ENCODE peak calls at places on chromosomes 16 and 17, in four cellular contexts. N, M, T and X are unnamed samples.

GRCh38 chr16:88437367-88437964 is 15.6 kb upstream of the ZFPM1 start:
- DNase-seq in M (peak), T (no peak), N (peak), X (peak)

GRCh38 chr16:23785842-23786241 is 31.0 kb downstream of the CHP2 start:
- DNase-seq in T (no peak), N (no peak), M (no peak), X (no peak)

GRCh38 chr17:3812771-3813170 is 11.8 kb upstream of the ITGAE start:
- DNase-seq in T (no peak), M (no peak), N (no peak), X (no peak)

GRCh38 chr17:18089613-18090012 is 1.9 kb downstream of the DRG2 start:
- DNase-seq in M (no peak), T (no peak), N (no peak), X (no peak)

GRCh38 chr16:74626741-74627416 is 20.0 kb upstream of the GLG1 start:
- DNase-seq in T (no peak), N (no peak), M (no peak), X (no peak)

GRCh38 chr16:47059991-47060390 is 83.8 kb downstream of the NETO2 start:
- DNase-seq in M (no peak), T (no peak), N (no peak), X (no peak)

GRCh38 chr17:66834919-66835454 is at the start of gene CACNG5:
- DNase-seq in M (no peak), N (peak), T (no peak), X (peak)

GRCh38 chr16:56866955-56867830 is 2.2 kb downstream of the SLC12A3 start:
- DNase-seq in T (no peak), N (peak), M (peak), X (peak)

GRCh38 chr16:85180047-85180878 is 68.0 kb upstream of the CIBAR2 start:
- DNase-seq in T (no peak), N (no peak), M (no peak), X (no peak)

GRCh38 chr17:49483588-49484509 is 11.2 kb upstream of the NGFR start:
- DNase-seq in M (no peak), N (no peak), T (no peak), X (no peak)

GRCh38 chr17:14559720-14560119 is 258.8 kb downstream of the HS3ST3B1 start:
- DNase-seq in N (no peak), T (no peak), M (no peak), X (no peak)

GRCh38 chr16:345686-346231 is 6.8 kb downstream of the AXIN1 start:
- DNase-seq in N (no peak), M (no peak), T (no peak), X (no peak)

GRCh38 chr16:57892447-57893096 is 78.4 kb downstream of the CNGB1 start:
- DNase-seq in N (no peak), M (peak), T (no peak), X (no peak)

GRCh38 chr16:7167651-7168050 is 165.0 kb upstream of the RBFOX1 start:
- DNase-seq in T (no peak), N (no peak), M (no peak), X (no peak)

GRCh38 chr17:30160419-30161172 is 44.0 kb downstream of the NSRP1 start:
- DNase-seq in M (no peak), T (no peak), N (no peak), X (no peak)

GRCh38 chr16:4245400-4245799 is 3.5 kb upstream of the SRL start:
- DNase-seq in M (no peak), T (no peak), N (no peak), X (no peak)

GRCh38 chr17:48522990-48523389 is 7.8 kb downstream of the HOXB1 start:
- DNase-seq in N (no peak), T (no peak), M (no peak), X (peak)

GRCh38 chr17:683499-684254 is 31.0 kb downstream of the VPS53 start:
- DNase-seq in N (no peak), T (no peak), M (no peak), X (no peak)

GRCh38 chr16:29807426-29808218 is 1.3 kb downstream of the MAZ start:
- DNase-seq in T (no peak), N (no peak), M (peak), X (peak)

GRCh38 chr16:15699819-15700218 is 49.8 kb downstream of the NDE1 start:
- DNase-seq in N (no peak), M (no peak), T (no peak), X (no peak)

GRCh38 chr17:39209317-39210092 is 9.4 kb downstream of the RPL19 start:
- DNase-seq in T (no peak), M (no peak), N (no peak), X (no peak)

GRCh38 chr16:87200637-87201036 is 116.6 kb downstream of the C16orf95 start:
- DNase-seq in T (no peak), N (no peak), M (no peak), X (no peak)

GRCh38 chr16:71542377-71542776 is 16.2 kb downstream of the CHST4 start:
- DNase-seq in T (no peak), N (peak), M (peak), X (peak)

GRCh38 chr17:1735834-1736347 is 6.8 kb upstream of the SERPINF2 start:
- DNase-seq in M (peak), N (no peak), T (no peak), X (no peak)

GRCh38 chr17:79927136-79927661 is 88.0 kb upstream of the CBX4 start:
- DNase-seq in T (no peak), M (peak), N (no peak), X (no peak)

DNA sequence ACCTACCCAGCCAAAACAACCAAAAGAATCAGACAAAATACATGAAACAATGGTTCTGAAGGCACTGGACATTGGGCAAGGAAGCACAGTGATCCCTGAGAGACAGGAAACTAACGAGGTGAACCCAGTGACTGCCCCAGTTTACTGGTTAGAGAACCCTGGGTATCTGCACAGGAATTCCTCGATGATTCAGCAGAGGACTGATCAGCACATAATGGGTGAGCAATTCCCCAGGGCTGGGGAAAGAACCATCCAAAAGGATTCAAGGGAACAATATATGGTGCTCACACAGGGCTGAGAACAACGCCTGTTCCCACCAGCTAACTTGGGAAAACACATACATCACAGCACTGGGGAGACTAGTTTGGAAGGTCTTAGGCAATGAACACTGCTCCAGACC is 167.2 kb downstream of the PARN start:
- DNase-seq in N (no peak), M (no peak), T (no peak), X (no peak)
- TF ChIP-seq POLR2AphosphoS2 in N (no peak), M (no peak), T (no peak), X (no peak)

GRCh38 chr16:82043680-82044584 is 8.9 kb downstream of the HSD17B2 start:
- DNase-seq in M (no peak), T (no peak), N (no peak), X (no peak)

GRCh38 chr16:82042144-82042543 is 7.1 kb downstream of the HSD17B2 start:
- DNase-seq in N (no peak), T (no peak), M (no peak), X (no peak)

GRCh38 chr16:82041542-82041941 is 6.5 kb downstream of the HSD17B2 start:
- DNase-seq in M (no peak), T (no peak), N (no peak), X (no peak)

GRCh38 chr16:82044585-82044911 is 9.5 kb downstream of the HSD17B2 start:
- DNase-seq in N (no peak), T (no peak), M (peak), X (no peak)

GRCh38 chr16:82042841-82043240 is 7.8 kb downstream of the HSD17B2 start:
- DNase-seq in N (no peak), M (no peak), T (no peak), X (no peak)
- TF ChIP-seq POLR2AphosphoS2 in N (no peak), M (no peak), T (no peak), X (no peak)

GRCh38 chr16:27097671-27098275 is 31.0 kb downstream of the C16orf82 start:
- DNase-seq in N (no peak), T (no peak), M (no peak), X (no peak)
- TF ChIP-seq POLR2AphosphoS2 in N (no peak), T (no peak), M (no peak), X (no peak)

GRCh38 chr16:50863673-50864144 is 121.8 kb downstream of the CYLD start:
- DNase-seq in T (no peak), N (no peak), M (no peak), X (no peak)

GRCh38 chr16:50866806-50867205 is 124.9 kb downstream of the CYLD start:
- DNase-seq in N (no peak), M (no peak), T (no peak), X (no peak)

GRCh38 chr16:50862818-50863672 is 121.2 kb downstream of the CYLD start:
- DNase-seq in M (no peak), N (no peak), T (no peak), X (no peak)

GRCh38 chr16:50861926-50862325 is 120.0 kb downstream of the CYLD start:
- DNase-seq in T (no peak), M (peak), N (peak), X (no peak)

DNA sequence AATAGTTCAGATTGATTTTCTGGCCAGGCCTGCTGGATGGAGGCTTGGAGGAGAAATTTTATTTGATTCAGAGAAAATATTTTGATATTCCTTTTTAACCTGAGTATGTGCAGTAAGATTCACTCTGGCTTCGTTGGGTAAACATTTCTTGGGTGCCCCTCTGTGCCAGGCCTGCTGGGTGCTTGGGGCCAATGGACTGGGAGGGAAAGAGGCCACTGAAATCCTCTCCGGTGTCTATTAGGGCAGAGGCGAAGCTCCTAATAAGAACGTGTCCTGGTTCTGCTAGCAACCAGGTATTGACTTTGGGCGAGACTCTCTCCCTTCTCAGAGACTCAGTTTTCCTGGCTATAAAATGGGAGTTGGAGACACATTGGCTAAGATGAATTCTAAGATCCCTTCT is 122.5 kb downstream of the CYLD start:
- DNase-seq in N (no peak), M (no peak), T (no peak), X (no peak)
- TF ChIP-seq POLR2AphosphoS2 in N (no peak), M (no peak), T (no peak), X (no peak)

DNA sequence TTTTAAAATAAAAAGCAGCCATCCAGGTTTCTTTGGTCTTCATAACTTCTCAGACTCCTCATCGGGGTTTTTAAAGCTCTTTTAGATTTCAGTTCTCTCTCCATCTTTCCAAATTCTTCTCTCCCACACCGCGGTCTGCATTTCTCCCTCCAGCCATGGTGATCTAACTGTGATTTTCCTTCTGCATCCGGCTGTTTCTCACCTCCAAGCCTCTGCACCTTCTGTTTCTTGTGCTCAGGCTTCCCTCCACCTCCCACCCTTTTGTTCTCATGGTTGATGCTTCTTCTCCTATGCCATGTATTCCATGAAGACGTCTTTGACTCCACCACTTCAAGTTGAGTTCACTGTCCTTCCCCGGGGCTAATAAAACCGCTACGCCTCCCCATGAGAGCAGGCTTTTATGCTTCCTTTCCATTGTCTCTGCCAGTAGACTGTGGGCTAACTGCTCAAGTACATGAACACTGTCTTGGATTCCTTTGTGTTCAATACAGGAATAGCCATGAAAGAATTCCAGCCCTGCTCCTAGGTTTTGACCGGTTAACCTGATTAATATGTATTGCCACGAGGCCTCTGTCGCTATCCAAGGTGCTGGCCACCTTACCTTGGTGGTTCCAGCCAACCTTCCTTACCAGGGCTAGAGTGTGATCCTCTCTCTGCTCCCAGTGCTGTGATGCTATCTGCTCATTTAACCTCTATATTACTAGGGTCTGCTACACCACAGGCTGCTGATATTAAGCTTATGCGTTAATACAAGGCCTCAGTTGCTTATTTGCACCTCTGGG is 625.1 kb downstream of the HS3ST4 start:
- DNase-seq in M (no peak), T (no peak), N (no peak), X (no peak)
- TF ChIP-seq POLR2AphosphoS2 in M (no peak), T (no peak), N (no peak), X (no peak)

GRCh38 chr16:78501744-78502143 is 402.3 kb downstream of the WWOX start:
- DNase-seq in M (no peak), T (no peak), N (no peak), X (no peak)

GRCh38 chr16:78500659-78501226 is 401.3 kb downstream of the WWOX start:
- DNase-seq in N (no peak), T (no peak), M (peak), X (no peak)

GRCh38 chr16:78504391-78504945 is 405.0 kb downstream of the WWOX start:
- DNase-seq in T (no peak), M (no peak), N (no peak), X (no peak)

GRCh38 chr16:78505544-78506371 is 406.3 kb downstream of the WWOX start:
- DNase-seq in M (peak), T (no peak), N (no peak), X (no peak)

GRCh38 chr16:78503501-78504110 is 404.2 kb downstream of the WWOX start:
- DNase-seq in M (peak), N (peak), T (no peak), X (peak)
- TF ChIP-seq POLR2AphosphoS2 in M (no peak), N (no peak), T (no peak), X (no peak)

GRCh38 chr17:57948555-57949420 is 6.4 kb downstream of the CUEDC1 start:
- DNase-seq in N (peak), M (no peak), T (no peak), X (no peak)

GRCh38 chr17:57946798-57947358 is 8.3 kb downstream of the CUEDC1 start:
- DNase-seq in N (peak), T (peak), M (peak), X (no peak)

GRCh38 chr17:57947369-57947768 is 7.8 kb downstream of the CUEDC1 start:
- DNase-seq in T (no peak), M (no peak), N (no peak), X (no peak)

GRCh38 chr17:57948169-57948554 is 7.0 kb downstream of the CUEDC1 start:
- DNase-seq in M (no peak), N (no peak), T (no peak), X (no peak)

DNA sequence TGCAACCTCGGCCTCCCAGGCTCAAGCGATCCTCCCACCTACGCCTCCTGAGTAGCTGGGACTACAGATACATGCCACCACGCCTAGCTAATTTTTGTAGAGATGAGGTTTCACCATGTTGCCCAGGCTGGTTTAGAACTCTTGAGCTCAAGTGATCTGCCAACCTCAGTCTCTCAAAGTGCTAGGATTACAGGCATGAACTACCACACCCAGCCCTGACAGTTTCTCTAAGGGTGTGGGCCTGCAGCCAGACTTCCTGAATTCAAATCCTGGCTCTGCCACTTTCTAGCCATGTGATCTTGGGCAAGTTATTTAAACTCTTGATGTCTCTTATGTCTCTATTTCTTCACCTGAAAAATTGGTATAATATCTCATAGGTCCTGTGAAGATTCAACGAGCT is 5.6 kb downstream of the CUEDC1 start:
- DNase-seq in T (no peak), M (no peak), N (no peak), X (no peak)
- TF ChIP-seq POLR2AphosphoS2 in T (no peak), M (no peak), N (no peak), X (no peak)